ENCODE peak calls at places on chromosomes 3 and 15, in five cellular contexts. V, E, L, O and N are unnamed samples.

GRCh38 chr3:124791639-124792111 is 61.4 kb downstream of the UMPS start:
- DNase-seq in V (no peak), E (peak; percentile 99), L (no peak), O (peak; percentile 89), N (no peak)

GRCh38 chr3:123084738-123085237 is 18.0 kb downstream of the PDIA5 start:
- DNase-seq in V (no peak), E (peak; percentile 50), L (no peak), O (no peak), N (no peak)

GRCh38 chr3:55247666-55248065 is 239.4 kb downstream of the WNT5A start:
- DNase-seq in V (no peak), E (no peak), L (no peak), O (no peak), N (no peak)

GRCh38 chr3:14989943-14990753 is 42.8 kb downstream of the NR2C2 start:
- DNase-seq in V (no peak), E (peak; percentile 20), L (no peak), O (no peak), N (no peak)

GRCh38 chr3:41640076-41640475 is 321.8 kb downstream of the ULK4 start:
- DNase-seq in V (no peak), E (no peak), L (no peak), O (no peak), N (no peak)

GRCh38 chr3:100523050-100523760 is 30.8 kb downstream of the TMEM45A start:
- DNase-seq in V (no peak), E (no peak), L (no peak), O (no peak), N (no peak)

GRCh38 chr15:40829155-40829554 is 647 bp upstream of the PPP1R14D start:
- DNase-seq in V (no peak), E (no peak), L (no peak), O (no peak), N (no peak)

GRCh38 chr3:155853214-155854146 is 747 bp downstream of the SLC33A1 start:
- DNase-seq in V (peak; percentile 23), E (peak; percentile 23), L (peak; percentile 54), O (peak; percentile 23), N (peak; percentile 18)

GRCh38 chr3:71107926-71108325 is 475.6 kb downstream of the FOXP1 start:
- DNase-seq in V (no peak), E (peak; percentile 68), L (no peak), O (no peak), N (no peak)